ENCODE peak calls at places on chromosomes 12 and 14, in seven cellular contexts. X is left ventricle myocardium inferior, Q is lung, L is heart right ventricle, T is WERI-Rb-1, G is brain microvascular endothelial cell, S is IMR-90. B is an unnamed sample. For H3K36me3, the result is how much of the 10 kb centered on the place peaks cover.

GRCh38 chr12:30999723-31000122 is 73.2 kb downstream of the TSPAN11 start:
- DNase-seq in X (no peak), Q (no peak), L (no peak), T (no peak), G (no peak), S (no peak), B (no peak)

GRCh38 chr14:60093606-60094005 is 1.9 kb downstream of the PCNX4 start:
- DNase-seq in X (no peak), Q (no peak), L (no peak), T (no peak), G (no peak), S (peak), B (no peak)

GRCh38 chr12:49206389-49206788 is 17.5 kb upstream of the TUBA1A start:
- DNase-seq in X (no peak), Q (no peak), L (no peak), T (no peak), G (no peak), S (no peak), B (no peak)

GRCh38 chr12:130240831-130241590 is 78.7 kb downstream of the FZD10 start:
- DNase-seq in X (no peak), Q (no peak), L (no peak), T (no peak), G (no peak), S (no peak), B (no peak)

GRCh38 chr12:109987615-109988014 is 8.6 kb downstream of the GIT2 start:
- DNase-seq in X (no peak), Q (no peak), L (no peak), T (no peak), G (no peak), S (peak), B (no peak)

GRCh38 chr12:19972325-19973288 is 395.7 kb upstream of the PDE3A start:
- DNase-seq in X (no peak), Q (no peak), L (no peak), T (no peak), G (peak), S (peak), B (no peak)

GRCh38 chr14:21846227-21846885 is 172.7 kb upstream of the OR4E1 start:
- DNase-seq in X (no peak), Q (peak), L (no peak), T (peak), G (peak), S (peak), B (peak)

GRCh38 chr12:100114574-100114973 is 28.1 kb downstream of the BLTP3B start:
- DNase-seq in X (no peak), Q (no peak), L (no peak), T (no peak), G (no peak), S (no peak), B (no peak)

GRCh38 chr12:110367209-110367864 is 36.2 kb downstream of the ANAPC7 start:
- DNase-seq in X (no peak), Q (no peak), L (no peak), T (peak), G (peak), S (peak), B (no peak)

GRCh38 chr14:84482256-84483071 is 1047.5 kb upstream of the FLRT2 start:
- DNase-seq in X (no peak), Q (no peak), L (no peak), T (no peak), G (peak), S (peak), B (no peak)

GRCh38 chr12:120903382-120903817 is 758 bp downstream of the SPPL3 start:
- DNase-seq in X (peak), Q (peak), L (peak), T (peak), G (peak), S (peak), B (peak)

GRCh38 chr14:36784541-36784940 is 122.9 kb downstream of the PAX9 start:
- DNase-seq in X (no peak), Q (no peak), L (no peak), T (no peak), G (no peak), S (peak), B (no peak)

GRCh38 chr12:106976013-106976658 is 10.8 kb downstream of the MTERF2 start:
- DNase-seq in X (no peak), Q (no peak), L (no peak), T (no peak), G (peak), S (peak), B (no peak)

GRCh38 chr12:7319934-7320333 is 16.1 kb downstream of the ACSM4 start:
- DNase-seq in X (no peak), Q (no peak), L (no peak), T (no peak), G (no peak), S (no peak), B (no peak)
- TF ChIP-seq CTCF in X (no peak), Q (no peak), L (no peak), T (no peak), G (no peak), S (peak), B (no peak)

GRCh38 chr12:70644836-70645235 is 7.6 kb upstream of the PTPRB start:
- DNase-seq in X (no peak), Q (no peak), L (no peak), T (no peak), G (no peak), S (no peak), B (no peak)
- H3K27ac ChIP-seq in X (peak), Q (no peak), L (peak), T (no peak), G (peak), S (no peak), B (no peak)

GRCh38 chr12:131920902-131921840 is 7.9 kb upstream of the PUS1 start:
- DNase-seq in X (peak), Q (no peak), L (no peak), T (no peak), G (no peak), S (no peak), B (no peak)
- H3K36me3 ChIP-seq in X (half or more), Q (half or more), L (under half), T (half or more), G (under half), S (under half), B (under half)

GRCh38 chr12:52404951-52405350 is 1.2 kb downstream of the KRT82 start:
- DNase-seq in X (no peak), Q (no peak), L (no peak), T (no peak), G (no peak), S (no peak), B (no peak)
- TF ChIP-seq CTCF in X (no peak), Q (no peak), L (no peak), T (no peak), G (peak), S (no peak), B (no peak)